ENCODE peak calls at places on chromosome 14, in nine cellular contexts. H, S, U, W, Z, Q, B, N and I are unnamed samples.

GRCh38 chr14:99982449-99983250 is 82.6 kb upstream of the EVL start:
- DNase-seq in W (no peak), H (peak; percentile 35), B (peak; percentile 73), Q (peak; percentile 41), U (peak; percentile 33), S (peak; percentile 35), Z (peak; percentile 51), N (peak; percentile 35), I (no peak)

GRCh38 chr14:20278414-20278813 is 27.3 kb downstream of the TTC5 start:
- DNase-seq in B (peak; percentile 21), U (no peak), H (no peak), N (no peak), S (peak; percentile 11), W (no peak), Q (no peak), Z (no peak), I (no peak)

GRCh38 chr14:76169776-76170175 is 18.1 kb downstream of the GPATCH2L start:
- DNase-seq in H (no peak), U (no peak), Q (no peak), B (no peak), W (no peak), Z (no peak), N (no peak), S (no peak), I (no peak)

GRCh38 chr14:55704654-55705053 is 124.6 kb downstream of the KTN1 start:
- DNase-seq in Q (no peak), B (no peak), H (no peak), U (no peak), Z (no peak), N (no peak), S (no peak), W (no peak), I (no peak)

GRCh38 chr14:104096751-104097700 is 11.5 kb downstream of the ASPG start:
- DNase-seq in B (no peak), S (no peak), W (no peak), H (no peak), N (no peak), Q (no peak), Z (no peak), U (no peak), I (peak; percentile 72)

GRCh38 chr14:32657081-32657480 is 281.6 kb upstream of the NPAS3 start:
- DNase-seq in W (no peak), S (peak; percentile 20), H (no peak), Z (no peak), U (peak; percentile 24), N (no peak), B (no peak), Q (no peak), I (no peak)

GRCh38 chr14:100078997-100079561 is 13.9 kb downstream of the EVL start:
- DNase-seq in S (no peak), U (no peak), W (no peak), B (peak; percentile 9), N (peak; percentile 89), H (no peak), Q (no peak), Z (no peak), I (peak; percentile 87)

GRCh38 chr14:104297313-104297704 is 158.9 kb downstream of the KIF26A start:
- DNase-seq in U (no peak), Z (no peak), Q (no peak), N (no peak), W (no peak), H (no peak), B (no peak), S (no peak), I (peak; percentile 56)

GRCh38 chr14:91315844-91316267 is 71.4 kb upstream of the GPR68 start:
- DNase-seq in S (peak; percentile 88), U (peak; percentile 88), B (no peak), N (no peak), H (peak; percentile 80), W (no peak), Z (no peak), Q (peak; percentile 79), I (peak; percentile 94)

GRCh38 chr14:91318911-91319310 is 74.4 kb upstream of the GPR68 start:
- DNase-seq in Z (no peak), B (no peak), Q (no peak), W (no peak), S (no peak), U (no peak), N (no peak), H (no peak), I (peak; percentile 43)

GRCh38 chr14:91320266-91320665 is 75.8 kb upstream of the GPR68 start:
- DNase-seq in W (no peak), B (no peak), Q (no peak), Z (no peak), H (no peak), U (no peak), S (no peak), N (no peak), I (peak; percentile 67)

GRCh38 chr14:91316761-91317160 is 72.3 kb upstream of the GPR68 start:
- DNase-seq in Z (no peak), U (no peak), Q (no peak), B (no peak), H (no peak), S (no peak), N (no peak), W (no peak), I (peak; percentile 66)

DNA sequence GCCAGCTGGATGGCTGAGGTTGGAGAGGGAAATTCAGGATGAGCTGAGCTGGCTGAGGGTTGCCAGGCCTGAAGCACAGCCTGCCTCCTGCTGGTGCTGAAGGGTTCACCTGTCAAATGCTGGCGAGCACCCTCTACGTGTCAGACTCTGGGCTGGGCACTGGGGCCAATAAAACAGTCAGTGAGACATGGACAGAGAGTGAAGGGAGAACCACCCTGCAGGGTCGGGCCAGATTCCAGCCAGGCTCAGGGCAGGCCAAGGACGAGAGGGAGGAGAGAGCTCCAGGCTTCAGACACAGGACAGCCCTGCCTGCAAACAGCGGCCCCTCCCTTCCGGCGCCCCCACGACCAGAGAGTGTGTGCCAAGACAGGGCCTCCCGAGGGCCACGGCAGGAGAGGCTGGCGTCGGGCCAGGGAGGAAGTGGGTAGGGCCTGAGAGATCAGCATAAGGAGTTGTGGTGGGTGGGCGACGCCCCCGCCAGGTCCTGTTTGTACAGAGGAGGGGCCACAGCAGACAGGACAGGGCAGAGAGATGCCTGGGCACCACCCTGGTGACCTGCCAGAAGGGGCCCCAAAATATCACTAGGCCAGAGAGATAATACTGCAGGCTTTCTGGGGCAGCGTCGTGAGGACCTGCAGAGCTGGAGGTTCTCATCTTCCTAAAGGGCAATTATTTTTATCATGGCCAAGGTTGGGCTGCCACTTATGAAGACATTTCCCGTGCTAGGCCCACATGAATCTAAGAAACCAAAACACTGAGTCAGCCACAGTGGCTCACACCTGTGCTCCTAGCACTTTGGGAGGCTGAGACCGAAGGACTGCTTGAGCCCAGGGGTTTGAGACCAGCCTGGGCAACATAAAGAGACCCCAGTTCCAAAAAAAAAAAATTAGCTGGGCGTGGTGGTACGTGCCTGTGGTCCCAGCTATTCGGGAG is 73.1 kb upstream of the GPR68 start:
- DNase-seq in U (no peak), H (no peak), Q (no peak), B (peak; percentile 52), N (no peak), W (no peak), S (peak; percentile 85), Z (peak; percentile 81), I (peak; percentile 97)
- TF ChIP-seq POLR2AphosphoS5 in U (no peak), H (no peak), Q (no peak), B (peak; percentile 52), N (peak; percentile 28), W (peak; percentile 25), S (peak; percentile 86), Z (peak; percentile 71), I (peak; percentile 88)

DNA sequence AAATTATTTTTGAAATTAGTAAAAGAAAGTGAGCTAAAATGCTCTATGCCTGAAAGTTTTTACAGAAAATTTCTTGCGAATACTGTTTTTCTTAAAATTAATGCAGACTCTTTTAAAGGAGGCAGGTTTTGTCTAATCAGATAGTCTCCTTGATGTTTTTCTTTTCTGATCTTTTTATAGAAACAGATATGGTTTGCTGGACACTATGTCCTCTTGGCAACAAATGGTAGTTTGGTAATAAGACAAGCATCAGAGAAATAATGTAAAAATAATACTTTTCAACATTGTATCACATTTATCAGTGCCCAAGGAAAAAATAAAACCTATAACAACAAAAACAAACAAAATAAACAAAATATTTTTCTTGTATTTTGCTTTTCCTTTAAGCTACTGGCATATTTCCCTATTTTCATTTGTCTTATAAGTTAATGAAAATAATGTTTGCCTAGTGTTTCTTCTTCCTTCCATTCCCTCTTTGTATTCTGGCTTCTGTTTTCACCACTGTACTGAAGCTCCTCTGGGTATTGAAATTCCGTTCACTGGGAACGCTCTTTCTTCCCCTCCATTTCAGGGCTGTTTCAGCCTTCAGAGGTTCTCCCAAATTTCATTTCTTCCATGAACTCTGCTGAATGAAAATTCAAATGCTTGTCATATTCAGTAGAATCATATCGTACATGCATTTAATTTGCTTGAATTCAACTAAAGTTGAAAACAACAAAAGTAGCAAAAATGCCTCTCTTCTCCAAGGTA is 115.3 kb downstream of the TRMT5 start:
- DNase-seq in N (no peak), W (no peak), U (no peak), H (no peak), S (no peak), Z (no peak), B (no peak), Q (no peak), I (no peak)
- TF ChIP-seq POLR2AphosphoS5 in N (no peak), W (no peak), U (no peak), H (no peak), S (no peak), Z (no peak), B (no peak), Q (no peak), I (no peak)

DNA sequence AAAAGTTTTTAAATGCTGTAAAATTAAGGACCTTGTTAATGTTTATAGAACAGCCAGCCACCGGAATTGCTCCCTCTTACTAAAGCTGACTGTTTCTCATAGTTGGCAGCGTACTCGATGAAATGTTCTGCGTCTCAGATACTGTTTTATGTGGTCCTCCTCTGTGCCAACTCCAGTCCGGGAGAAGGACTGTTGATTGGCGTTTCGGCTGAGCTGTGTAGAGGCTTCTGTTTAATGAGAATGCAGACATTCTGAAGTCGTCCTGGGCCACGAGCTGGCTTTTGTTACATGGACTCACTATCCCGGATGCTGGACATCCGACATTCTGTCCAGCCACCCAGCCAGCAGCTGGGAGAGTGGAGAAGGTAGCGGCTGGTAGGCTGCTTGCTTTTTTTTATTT is 75.4 kb downstream of the WDR20 start:
- DNase-seq in U (no peak), Q (no peak), B (no peak), N (no peak), S (no peak), W (no peak), Z (peak; percentile 72), H (no peak), I (no peak)
- TF ChIP-seq POLR2AphosphoS5 in U (no peak), Q (no peak), B (no peak), N (no peak), S (no peak), W (no peak), Z (peak; percentile 75), H (no peak), I (no peak)

GRCh38 chr14:96252323-96253052 is 3.5 kb upstream of the BDKRB1 start:
- DNase-seq in H (no peak), W (no peak), B (no peak), U (no peak), S (no peak), N (no peak), Q (no peak), Z (no peak), I (no peak)

GRCh38 chr14:96256420-96256819 is 410 bp downstream of the BDKRB1 start:
- DNase-seq in H (no peak), U (no peak), S (no peak), N (no peak), W (no peak), B (peak; percentile 6), Q (no peak), Z (no peak), I (no peak)

GRCh38 chr14:96255501-96256366 is at the start of gene BDKRB1:
- DNase-seq in W (no peak), B (no peak), Z (no peak), Q (no peak), N (no peak), S (no peak), U (no peak), H (no peak), I (no peak)

GRCh38 chr14:96253140-96253539 is 2.9 kb upstream of the BDKRB1 start:
- DNase-seq in U (no peak), H (no peak), Q (no peak), Z (no peak), W (no peak), S (no peak), N (no peak), B (no peak), I (no peak)

GRCh38 chr14:96254696-96255095 is 1.3 kb upstream of the BDKRB1 start:
- DNase-seq in U (no peak), N (no peak), Z (no peak), S (no peak), W (no peak), H (no peak), Q (no peak), B (no peak), I (no peak)
- TF ChIP-seq POLR2AphosphoS5 in U (no peak), N (no peak), Z (no peak), S (no peak), W (no peak), H (no peak), Q (no peak), B (no peak), I (no peak)